ENCODE peak calls at places on chromosomes 5 and 9, in four cellular contexts. One of them, this sample, is unnamed.

GRCh38 chr5:96881511-96882115 is 5.3 kb downstream of the ERAP2 start:
- DNase-seq in NCI-H2107: no peak
- DNase-seq in right atrium auricular region: no peak
- DNase-seq in GM20000: no peak
- DNase-seq in this sample: no peak

GRCh38 chr5:102740515-102740914 is 14.6 kb upstream of the PAM start:
- DNase-seq in NCI-H2107: no peak
- DNase-seq in right atrium auricular region: no peak
- DNase-seq in GM20000: no peak
- DNase-seq in this sample: no peak

GRCh38 chr9:81687521-81688261 is 1.7 kb downstream of the TLE1 start:
- DNase-seq in GM20000: peak; percentile 34
- DNase-seq in NCI-H2107: no peak
- DNase-seq in right atrium auricular region: peak; percentile 64
- DNase-seq in this sample: no peak

GRCh38 chr5:127562252-127562651 is 44.8 kb downstream of the PRRC1 start:
- DNase-seq in GM20000: no peak
- DNase-seq in right atrium auricular region: no peak
- DNase-seq in NCI-H2107: no peak
- DNase-seq in this sample: peak; percentile 9

GRCh38 chr5:172740483-172741205 is 30.4 kb downstream of the DUSP1 start:
- DNase-seq in NCI-H2107: no peak
- DNase-seq in GM20000: no peak
- DNase-seq in right atrium auricular region: peak; percentile 89
- DNase-seq in this sample: no peak

GRCh38 chr5:141772281-141772680 is 90.3 kb upstream of the ARAP3 start:
- DNase-seq in GM20000: no peak
- DNase-seq in right atrium auricular region: no peak
- DNase-seq in NCI-H2107: no peak
- DNase-seq in this sample: no peak

GRCh38 chr9:78606011-78606410 is 309.1 kb downstream of the PSAT1 start:
- DNase-seq in GM20000: no peak
- DNase-seq in right atrium auricular region: no peak
- DNase-seq in NCI-H2107: no peak
- DNase-seq in this sample: no peak

GRCh38 chr5:93017854-93018253 is 563.2 kb downstream of the NR2F1-AS1 start:
- DNase-seq in GM20000: no peak
- DNase-seq in right atrium auricular region: no peak
- DNase-seq in NCI-H2107: no peak
- DNase-seq in this sample: no peak

GRCh38 chr9:90544488-90544887 is 98.1 kb downstream of the DIRAS2 start:
- DNase-seq in right atrium auricular region: no peak
- DNase-seq in GM20000: no peak
- DNase-seq in NCI-H2107: no peak
- DNase-seq in this sample: no peak

GRCh38 chr9:123434619-123435240 is 78.7 kb downstream of the CRB2 start:
- DNase-seq in right atrium auricular region: no peak
- DNase-seq in NCI-H2107: no peak
- DNase-seq in GM20000: no peak
- DNase-seq in this sample: no peak

GRCh38 chr9:129697956-129698757 is 32.7 kb downstream of the PRRX2 start:
- DNase-seq in NCI-H2107: no peak
- DNase-seq in GM20000: no peak
- DNase-seq in right atrium auricular region: peak; percentile 96
- DNase-seq in this sample: no peak

GRCh38 chr9:119763260-119763659 is 394.0 kb upstream of the BRINP1 start:
- DNase-seq in NCI-H2107: no peak
- DNase-seq in right atrium auricular region: no peak
- DNase-seq in GM20000: no peak
- DNase-seq in this sample: no peak

GRCh38 chr9:35027871-35028270 is 38.3 kb downstream of the DNAJB5 start:
- DNase-seq in right atrium auricular region: no peak
- DNase-seq in GM20000: no peak
- DNase-seq in NCI-H2107: no peak
- DNase-seq in this sample: peak; percentile 24